ENCODE peak calls at places on chromosomes 6 and 20, in four cellular contexts. M, H, P and O are unnamed samples.

GRCh38 chr20:11366660-11367059 is 551.0 kb upstream of the BTBD3 start:
- DNase-seq in M (no peak), H (no peak), P (no peak), O (no peak)

GRCh38 chr6:84035484-84035883 is 1.9 kb downstream of the MRAP2 start:
- DNase-seq in M (no peak), H (no peak), P (no peak), O (no peak)

GRCh38 chr6:146905313-146905712 is 298.9 kb upstream of the STXBP5 start:
- DNase-seq in M (no peak), H (no peak), P (peak; percentile 15), O (no peak)

GRCh38 chr20:36975085-36975829 is 23.7 kb upstream of the SAMHD1 start:
- DNase-seq in M (no peak), H (no peak), P (no peak), O (no peak)

GRCh38 chr6:148508401-148509151 is 165.9 kb downstream of the SASH1 start:
- DNase-seq in M (no peak), H (no peak), P (no peak), O (no peak)

GRCh38 chr6:72966628-72967280 is 258.5 kb downstream of the KHDC1L start:
- DNase-seq in M (no peak), H (no peak), P (no peak), O (no peak)

GRCh38 chr20:32968833-32969241 is 35.4 kb downstream of the SUN5 start:
- DNase-seq in M (no peak), H (no peak), P (no peak), O (no peak)

GRCh38 chr6:152552616-152553209 is 84.4 kb downstream of the SYNE1 start:
- DNase-seq in M (peak; percentile 48), H (peak; percentile 11), P (peak; percentile 73), O (peak; percentile 77)

GRCh38 chr6:103036846-103037245 is 1643.3 kb downstream of the GRIK2 start:
- DNase-seq in M (no peak), H (no peak), P (no peak), O (no peak)

GRCh38 chr6:20364327-20364726 is 37.4 kb upstream of the E2F3 start:
- DNase-seq in M (no peak), H (no peak), P (no peak), O (no peak)

GRCh38 chr20:61684136-61684535 is 381.5 kb downstream of the TAF4 start:
- DNase-seq in M (no peak), H (no peak), P (no peak), O (no peak)

GRCh38 chr6:155880905-155881304 is 425.3 kb upstream of the NOX3 start:
- DNase-seq in M (no peak), H (no peak), P (no peak), O (no peak)

GRCh38 chr6:52595000-52595795 is 18.3 kb upstream of the TRAM2 start:
- DNase-seq in M (no peak), H (peak; percentile 26), P (peak; percentile 81), O (no peak)

GRCh38 chr6:170096803-170097504 is 193.9 kb downstream of the DLL1 start:
- DNase-seq in M (no peak), H (no peak), P (no peak), O (no peak)

GRCh38 chr6:142956726-142957125 is 11.8 kb upstream of the HIVEP2 start:
- DNase-seq in M (no peak), H (no peak), P (no peak), O (no peak)

GRCh38 chr6:20877008-20877937 is 343.0 kb downstream of the CDKAL1 start:
- DNase-seq in M (peak; percentile 37), H (peak; percentile 89), P (peak; percentile 93), O (no peak)

GRCh38 chr6:158793432-158793831 is 25.7 kb downstream of the EZR start:
- DNase-seq in M (peak; percentile 77), H (no peak), P (peak; percentile 66), O (peak; percentile 53)

GRCh38 chr20:9617940-9618339 is 103.5 kb downstream of the LAMP5 start:
- DNase-seq in M (peak; percentile 12), H (no peak), P (peak; percentile 58), O (peak; percentile 50)

GRCh38 chr20:46715292-46715756 is 5.9 kb downstream of the SLC2A10 start:
- DNase-seq in M (no peak), H (no peak), P (no peak), O (no peak)

GRCh38 chr20:43752561-43753301 is 25.9 kb upstream of the GTSF1L start:
- DNase-seq in M (no peak), H (peak; percentile 95), P (no peak), O (no peak)

GRCh38 chr6:45533394-45533793 is 155.7 kb upstream of the SUPT3H start:
- DNase-seq in M (no peak), H (no peak), P (no peak), O (no peak)

GRCh38 chr20:44650777-44651493 is 564 bp downstream of the ADA start:
- DNase-seq in M (no peak), H (no peak), P (no peak), O (no peak)

GRCh38 chr6:47484616-47485015 is 7.0 kb downstream of the CD2AP start:
- DNase-seq in M (no peak), H (no peak), P (no peak), O (no peak)

GRCh38 chr6:150202404-150202803 is 59.6 kb downstream of the PPP1R14C start:
- DNase-seq in M (no peak), H (no peak), P (no peak), O (no peak)

GRCh38 chr6:93474733-93475179 is 55.4 kb upstream of the EPHA7 start:
- DNase-seq in M (no peak), H (no peak), P (peak; percentile 35), O (no peak)
- TF ChIP-seq SP1 in M (no peak), H (no peak), P (no peak), O (no peak)

GRCh38 chr20:8155229-8155628 is 23.2 kb downstream of the PLCB1 start:
- DNase-seq in M (no peak), H (no peak), P (peak; percentile 82), O (no peak)

GRCh38 chr20:8154636-8155035 is 22.6 kb downstream of the PLCB1 start:
- DNase-seq in M (no peak), H (no peak), P (no peak), O (no peak)

GRCh38 chr20:8155848-8156602 is 24.0 kb downstream of the PLCB1 start:
- DNase-seq in M (no peak), H (no peak), P (peak; percentile 47), O (no peak)

GRCh38 chr20:8153281-8153908 is 21.3 kb downstream of the PLCB1 start:
- DNase-seq in M (no peak), H (peak; percentile 51), P (no peak), O (no peak)

DNA sequence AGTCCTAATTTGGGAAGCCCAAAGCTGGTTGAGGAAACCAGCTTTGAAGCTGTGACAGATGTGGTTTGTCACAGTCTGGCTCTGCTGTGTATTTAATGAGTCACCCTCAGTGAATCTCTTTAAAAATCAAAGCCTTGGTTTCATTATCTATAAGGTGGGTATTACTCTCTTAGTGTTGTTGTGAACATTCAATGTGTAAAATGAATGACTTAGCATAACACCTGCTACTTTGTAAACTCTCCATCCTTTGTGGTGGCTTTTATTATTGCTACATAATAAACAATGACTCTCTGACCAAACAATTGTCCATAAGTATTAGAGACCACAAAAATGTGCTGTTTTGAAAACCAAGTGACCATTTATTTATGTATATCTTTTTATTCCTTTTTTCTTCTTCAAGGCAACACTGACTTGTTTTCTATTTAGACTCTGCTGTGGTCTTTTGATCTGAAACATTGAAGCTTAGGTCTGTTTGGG is 24.6 kb downstream of the PLCB1 start:
- DNase-seq in M (no peak), H (peak; percentile 23), P (peak; percentile 90), O (no peak)
- TF ChIP-seq FOXM1 in M (no peak), H (no peak), P (no peak), O (no peak)

GRCh38 chr6:106185626-106186025 is 99.5 kb downstream of the PRDM1 start:
- DNase-seq in M (no peak), H (no peak), P (no peak), O (no peak)
- TF ChIP-seq SP1 in M (no peak), H (no peak), P (no peak), O (no peak)

DNA sequence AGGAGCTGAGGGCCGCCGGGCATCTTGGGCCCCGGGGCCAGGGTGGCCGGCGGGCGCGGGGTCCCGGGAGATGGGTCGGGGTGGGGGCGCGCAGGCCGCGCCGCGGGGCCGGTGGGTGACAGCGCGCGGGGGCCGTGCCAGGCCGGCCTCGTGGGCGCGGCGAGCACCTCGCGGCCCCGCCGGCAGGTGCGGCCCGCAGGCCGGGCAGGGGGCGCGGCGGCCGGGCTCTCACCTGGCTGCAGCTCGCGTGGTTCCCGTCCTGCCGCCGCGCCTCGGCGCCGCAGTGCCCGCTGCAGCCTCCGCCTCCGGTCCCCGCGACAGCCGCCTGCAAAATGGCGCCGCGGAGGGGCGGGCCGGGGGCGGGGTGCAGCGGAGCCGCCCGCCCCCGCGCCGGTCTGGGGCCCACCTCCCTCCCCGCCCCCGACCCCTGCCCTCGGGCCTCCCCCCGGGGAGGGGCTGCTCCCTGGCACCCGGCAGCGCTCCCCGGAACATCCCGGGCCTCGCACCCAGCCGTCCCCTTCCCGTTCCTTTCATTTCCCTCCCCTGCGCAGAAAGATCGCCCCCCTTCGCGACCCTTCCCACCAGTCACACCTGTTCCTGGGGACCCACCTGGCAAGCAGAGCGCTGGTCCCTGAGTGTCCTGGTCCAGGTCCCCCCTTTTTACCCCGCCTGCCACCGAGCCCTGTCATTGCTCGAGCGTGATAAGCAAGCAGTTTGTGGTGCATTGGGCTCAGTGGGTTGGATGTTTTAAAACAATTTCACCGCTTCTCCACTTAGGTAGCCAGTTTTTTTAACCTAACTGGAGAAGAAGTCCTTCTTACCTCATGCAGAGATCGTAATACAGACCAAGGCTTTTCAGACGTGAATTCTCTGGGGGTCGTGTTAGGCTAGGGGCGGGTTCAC is at the start of gene SLC23A2:
- DNase-seq in M (peak; percentile 30), H (no peak), P (no peak), O (peak; percentile 74)
- TF ChIP-seq FOXM1 in M (no peak), H (no peak), P (no peak), O (no peak)

GRCh38 chr6:63689421-63689820 is 53.8 kb downstream of the PHF3 start:
- DNase-seq in M (no peak), H (no peak), P (no peak), O (no peak)
- TF ChIP-seq SP1 in M (no peak), H (no peak), P (no peak), O (no peak)